ENCODE peak calls at places on chromosomes 4 and X, in seven cellular contexts. T is suprapubic skin, C is sigmoid colon, A is GM12878, F is esophagus muscularis mucosa, Y is breast epithelium, L is stomach. E is an unnamed sample.

GRCh38 chr4:111400736-111401135 is 744.5 kb upstream of the FAM241A start:
- DNase-seq in T (no peak), C (no peak), A (no peak), F (no peak), Y (no peak), L (no peak), E (no peak)

GRCh38 chr4:150385606-150386005 is 196.3 kb upstream of the MAB21L2 start:
- DNase-seq in T (no peak), C (no peak), A (no peak), F (no peak), Y (no peak), L (no peak), E (no peak)

GRCh38 chr4:52791936-52792335 is 40.7 kb upstream of the ERVMER34-1 start:
- DNase-seq in T (no peak), C (no peak), A (no peak), F (no peak), Y (no peak), L (no peak), E (no peak)

GRCh38 chrX:119981286-119982070 is 37.9 kb upstream of the NKAP start:
- DNase-seq in T (no peak), C (no peak), A (no peak), F (no peak), Y (no peak), L (no peak), E (no peak)

GRCh38 chrX:138484451-138484850 is 227.1 kb downstream of the FGF13 start:
- DNase-seq in T (no peak), C (no peak), A (no peak), F (no peak), Y (no peak), L (no peak), E (no peak)

GRCh38 chr4:38867478-38868054 is at the start of gene FAM114A1:
- DNase-seq in T (peak; percentile 89), C (peak; percentile 91), A (no peak), F (no peak), Y (peak; percentile 60), L (peak; percentile 87), E (peak; percentile 82)

GRCh38 chrX:11427082-11428033 is 134.1 kb downstream of the AMELX start:
- DNase-seq in T (peak; percentile 76), C (peak; percentile 82), A (no peak), F (no peak), Y (no peak), L (peak; percentile 43), E (no peak)

GRCh38 chr4:14787894-14788293 is 214.4 kb upstream of the CPEB2 start:
- DNase-seq in T (no peak), C (no peak), A (no peak), F (no peak), Y (no peak), L (no peak), E (no peak)

GRCh38 chr4:19177616-19178015 is 1074.1 kb upstream of the SLIT2 start:
- DNase-seq in T (no peak), C (no peak), A (no peak), F (no peak), Y (no peak), L (no peak), E (no peak)

GRCh38 chr4:159417006-159417405 is 314.1 kb downstream of the RAPGEF2 start:
- DNase-seq in T (no peak), C (no peak), A (no peak), F (no peak), Y (no peak), L (no peak), E (no peak)

GRCh38 chrX:36019164-36019563 is 99.6 kb downstream of the CFAP47 start:
- DNase-seq in T (no peak), C (no peak), A (no peak), F (no peak), Y (no peak), L (no peak), E (no peak)

GRCh38 chr4:8537041-8537461 is 43.1 kb upstream of the GPR78 start:
- DNase-seq in T (no peak), C (peak; percentile 85), A (peak; percentile 92), F (no peak), Y (peak; percentile 76), L (peak; percentile 80), E (no peak)

GRCh38 chr4:125317526-125317880 is 2.7 kb downstream of the FAT4 start:
- DNase-seq in T (no peak), C (peak; percentile 73), A (no peak), F (no peak), Y (no peak), L (no peak), E (no peak)

GRCh38 chr4:52869196-52869595 is 7.1 kb downstream of the RASL11B start:
- DNase-seq in T (peak; percentile 81), C (peak; percentile 70), A (no peak), F (no peak), Y (no peak), L (peak; percentile 26), E (no peak)

GRCh38 chr4:103429283-103429682 is 231.1 kb upstream of the CENPE start:
- DNase-seq in T (no peak), C (no peak), A (no peak), F (no peak), Y (no peak), L (no peak), E (peak; percentile 1)

GRCh38 chr4:165532976-165533375 is 154.2 kb downstream of the CPE start:
- DNase-seq in T (no peak), C (no peak), A (no peak), F (no peak), Y (no peak), L (no peak), E (no peak)

GRCh38 chrX:13059676-13060499 is 15.5 kb upstream of the FAM9C start:
- DNase-seq in T (no peak), C (no peak), A (no peak), F (no peak), Y (no peak), L (no peak), E (no peak)

GRCh38 chr4:38163216-38164006 is 203.2 kb downstream of the PTTG2 start:
- DNase-seq in T (no peak), C (no peak), A (no peak), F (no peak), Y (no peak), L (peak; percentile 52), E (no peak)

GRCh38 chr4:40910706-40911105 is 161.0 kb downstream of the NSUN7 start:
- DNase-seq in T (no peak), C (no peak), A (no peak), F (no peak), Y (no peak), L (no peak), E (no peak)

GRCh38 chr4:40908297-40908696 is 158.5 kb downstream of the NSUN7 start:
- DNase-seq in T (no peak), C (peak; percentile 46), A (no peak), F (no peak), Y (no peak), L (no peak), E (no peak)

GRCh38 chr4:40908702-40909362 is 159.1 kb downstream of the NSUN7 start:
- DNase-seq in T (no peak), C (peak; percentile 78), A (peak; percentile 40), F (no peak), Y (no peak), L (peak; percentile 64), E (peak; percentile 68)

GRCh38 chr4:40912455-40913055 is 162.8 kb downstream of the NSUN7 start:
- DNase-seq in T (no peak), C (no peak), A (no peak), F (no peak), Y (no peak), L (no peak), E (no peak)

DNA sequence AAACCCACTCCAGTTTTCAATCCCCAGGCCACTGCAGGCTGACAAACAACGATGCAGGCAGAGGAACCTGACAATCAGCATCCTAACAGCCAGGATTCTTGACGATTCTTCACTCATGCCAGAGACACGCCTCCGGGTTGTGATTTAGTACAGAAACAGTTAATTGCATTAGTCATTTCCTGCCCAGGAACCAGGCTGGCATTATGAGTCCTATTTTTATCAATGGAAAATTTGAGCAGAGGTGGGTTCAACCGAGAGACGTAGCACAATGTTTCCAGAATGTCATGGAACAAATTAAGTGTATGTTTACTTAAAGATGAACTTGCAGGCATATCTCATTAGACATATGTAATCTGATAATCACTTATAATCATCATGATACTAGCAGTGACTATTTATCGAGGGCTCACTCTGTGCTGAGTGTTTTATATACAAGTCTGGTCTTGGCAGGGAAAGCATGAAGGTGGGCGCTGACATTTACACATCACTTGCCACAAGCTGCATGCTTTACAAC is 159.7 kb downstream of the NSUN7 start:
- DNase-seq in T (no peak), C (peak; percentile 34), A (no peak), F (no peak), Y (no peak), L (no peak), E (no peak)
- TF ChIP-seq POLR2AphosphoS5 in T (peak; percentile 32), C (no peak), A (no peak), F (no peak), Y (no peak), L (no peak), E (no peak)

GRCh38 chrX:53223955-53224859 is 800 bp downstream of the KDM5C start:
- DNase-seq in T (no peak), C (no peak), A (no peak), F (no peak), Y (no peak), L (no peak), E (no peak)
- TF ChIP-seq POLR2A in T (no peak), C (no peak), A (no peak), F (no peak), Y (no peak), L (no peak), E (no peak)

GRCh38 chr4:46390353-46391058 is 578 bp upstream of the GABRA2 start:
- DNase-seq in T (no peak), C (no peak), A (no peak), F (no peak), Y (no peak), L (no peak), E (no peak)
- TF ChIP-seq POLR2AphosphoS5 in T (no peak), C (no peak), A (no peak), F (no peak), Y (no peak), L (no peak), E (no peak)

GRCh38 chr4:986428-986948 is 356 bp upstream of the IDUA start:
- DNase-seq in T (no peak), C (no peak), A (no peak), F (no peak), Y (no peak), L (no peak), E (no peak)
- TF ChIP-seq POLR2A in T (no peak), C (peak; percentile 22), A (no peak), F (no peak), Y (no peak), L (no peak), E (no peak)

DNA sequence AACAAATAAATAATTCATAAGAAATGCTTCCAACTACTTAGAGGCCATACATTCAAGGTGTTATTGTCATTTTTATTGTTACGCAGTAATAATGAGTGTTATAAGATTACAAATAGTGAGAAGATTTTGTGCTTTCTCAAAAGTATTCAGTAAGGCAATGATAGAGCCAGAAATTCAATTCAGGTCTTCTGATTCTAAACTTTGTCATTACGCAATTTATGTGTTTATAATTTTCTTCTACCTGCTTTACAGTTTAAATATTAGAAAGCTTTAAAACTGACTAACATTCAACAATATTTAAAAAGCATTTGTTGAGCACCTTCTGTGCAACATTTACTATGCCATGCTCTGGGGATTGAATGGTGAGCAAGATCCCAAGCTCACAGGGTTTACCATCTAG is 183.4 kb upstream of the ETNPPL start:
- DNase-seq in T (no peak), C (no peak), A (no peak), F (no peak), Y (no peak), L (no peak), E (no peak)
- TF ChIP-seq POLR2AphosphoS5 in T (no peak), C (no peak), A (no peak), F (no peak), Y (no peak), L (no peak), E (no peak)

GRCh38 chrX:9464435-9465371 is at the start of gene TBL1X:
- DNase-seq in T (peak; percentile 70), C (peak; percentile 74), A (no peak), F (no peak), Y (no peak), L (peak; percentile 51), E (peak; percentile 32)
- TF ChIP-seq POLR2A in T (no peak), C (no peak), A (peak; percentile 38), F (no peak), Y (no peak), L (no peak), E (no peak)

E was measured in GM12891.